ENCODE peak calls at places on chromosomes 3 and 15, in five cellular contexts. O is fibroblast of lung; Q is A549; H is stimulated activated CD4-positive, alpha-beta T cell treated with anti-CD3 and anti-CD28 coated beads, Interleukin-15, amount 100 ng/mL, for 1 hour; V is H4. M is an unnamed sample.

GRCh38 chr3:169686278-169686677 is 22.8 kb upstream of the MECOM start:
- DNase-seq in O (no peak), Q (no peak), H (no peak), V (no peak), M (no peak)

GRCh38 chr15:68666812-68667450 is 88.1 kb downstream of the CORO2B start:
- DNase-seq in O (no peak), Q (no peak), H (no peak), V (no peak), M (no peak)

GRCh38 chr15:81194723-81195122 is 2.0 kb upstream of the IL16 start:
- DNase-seq in O (no peak), Q (no peak), H (no peak), V (no peak), M (no peak)

GRCh38 chr15:67146214-67146613 is 80.8 kb downstream of the SMAD3 start:
- DNase-seq in O (peak), Q (peak), H (no peak), V (peak), M (no peak)

GRCh38 chr3:132347095-132347494 is 29.9 kb downstream of the ACP3 start:
- DNase-seq in O (peak), Q (peak), H (no peak), V (peak), M (no peak)

GRCh38 chr3:159947220-159947619 is 41.4 kb upstream of the IL12A start:
- DNase-seq in O (peak), Q (no peak), H (no peak), V (no peak), M (no peak)

GRCh38 chr3:160616721-160617120 is 51.4 kb upstream of the KPNA4 start:
- DNase-seq in O (peak), Q (no peak), H (no peak), V (no peak), M (no peak)

GRCh38 chr15:90934949-90935751 is at the start of gene UNC45A:
- DNase-seq in O (peak), Q (peak), H (peak), V (peak), M (peak)

GRCh38 chr15:22786868-22787698 is 639 bp downstream of the NIPA1 start:
- DNase-seq in O (peak), Q (peak), H (no peak), V (no peak), M (no peak)

GRCh38 chr3:169527539-169527938 is 136.0 kb downstream of the MECOM start:
- DNase-seq in O (no peak), Q (no peak), H (no peak), V (no peak), M (no peak)

GRCh38 chr3:176734146-176734545 is 463.1 kb downstream of the TBL1XR1 start:
- DNase-seq in O (no peak), Q (no peak), H (no peak), V (no peak), M (no peak)

GRCh38 chr15:57375827-57376694 is at the start of gene CGNL1:
- DNase-seq in O (peak), Q (no peak), H (no peak), V (no peak), M (no peak)

GRCh38 chr15:31267161-31268107 is 59.2 kb upstream of the KLF13 start:
- DNase-seq in O (no peak), Q (no peak), H (no peak), V (no peak), M (no peak)